ENCODE peak calls at places on chromosomes 13 and 19, in five cellular contexts. One of them, this sample, is unnamed.

GRCh38 chr13:64428196-64428595 is 2801.9 kb downstream of the PCDH9 start:
- DNase-seq in NB4: no peak
- DNase-seq in IMR-90: peak; percentile 76
- DNase-seq in heart left ventricle: no peak
- DNase-seq in sigmoid colon: no peak
- DNase-seq in this sample: no peak

GRCh38 chr13:53631511-53631910 is 602.9 kb downstream of the OLFM4 start:
- DNase-seq in heart left ventricle: no peak
- DNase-seq in sigmoid colon: no peak
- DNase-seq in IMR-90: no peak
- DNase-seq in NB4: no peak
- DNase-seq in this sample: no peak

GRCh38 chr19:50669319-50670101 is 20.3 kb downstream of the C19orf81 start:
- DNase-seq in IMR-90: peak; percentile 15
- DNase-seq in NB4: peak; percentile 51
- DNase-seq in sigmoid colon: no peak
- DNase-seq in heart left ventricle: no peak
- DNase-seq in this sample: peak; percentile 73

GRCh38 chr19:33075519-33075918 is 5.5 kb upstream of the GPATCH1 start:
- DNase-seq in sigmoid colon: no peak
- DNase-seq in heart left ventricle: no peak
- DNase-seq in NB4: no peak
- DNase-seq in IMR-90: no peak
- DNase-seq in this sample: no peak

GRCh38 chr13:46516624-46517318 is 36.2 kb upstream of the LRCH1 start:
- DNase-seq in IMR-90: no peak
- DNase-seq in sigmoid colon: no peak
- DNase-seq in heart left ventricle: no peak
- DNase-seq in NB4: no peak
- DNase-seq in this sample: no peak

GRCh38 chr19:4181053-4181508 is 1.3 kb downstream of the SIRT6 start:
- DNase-seq in IMR-90: no peak
- DNase-seq in heart left ventricle: no peak
- DNase-seq in NB4: no peak
- DNase-seq in sigmoid colon: no peak
- DNase-seq in this sample: peak; percentile 85

GRCh38 chr19:14476663-14477401 is 1.7 kb upstream of the PTGER1 start:
- DNase-seq in IMR-90: peak; percentile 88
- DNase-seq in sigmoid colon: peak; percentile 84
- DNase-seq in heart left ventricle: peak; percentile 51
- DNase-seq in NB4: peak; percentile 77
- DNase-seq in this sample: peak; percentile 77

GRCh38 chr13:45196622-45197021 is 4.2 kb downstream of the KCTD4 start:
- DNase-seq in NB4: no peak
- DNase-seq in sigmoid colon: no peak
- DNase-seq in IMR-90: peak; percentile 80
- DNase-seq in heart left ventricle: no peak
- DNase-seq in this sample: no peak

GRCh38 chr13:51475727-51476521 is 23.1 kb upstream of the INTS6 start:
- DNase-seq in sigmoid colon: no peak
- DNase-seq in heart left ventricle: no peak
- DNase-seq in NB4: no peak
- DNase-seq in IMR-90: peak; percentile 74
- DNase-seq in this sample: no peak

GRCh38 chr13:43664700-43665191 is 122.0 kb downstream of the ENOX1 start:
- DNase-seq in heart left ventricle: peak; percentile 30
- DNase-seq in NB4: no peak
- DNase-seq in sigmoid colon: peak; percentile 66
- DNase-seq in IMR-90: peak; percentile 74
- DNase-seq in this sample: peak; percentile 2

GRCh38 chr19:17394891-17395415 is 957 bp upstream of the CCDC194 start:
- DNase-seq in NB4: peak; percentile 84
- DNase-seq in heart left ventricle: peak; percentile 71
- DNase-seq in IMR-90: peak; percentile 53
- DNase-seq in sigmoid colon: no peak
- DNase-seq in this sample: peak; percentile 70

GRCh38 chr19:4656102-4656501 is 14.0 kb downstream of the MYDGF start:
- DNase-seq in sigmoid colon: no peak
- DNase-seq in heart left ventricle: no peak
- DNase-seq in NB4: no peak
- DNase-seq in IMR-90: no peak
- DNase-seq in this sample: no peak

GRCh38 chr13:49376121-49376520 is 67.7 kb downstream of the CAB39L start:
- DNase-seq in IMR-90: no peak
- DNase-seq in sigmoid colon: no peak
- DNase-seq in heart left ventricle: no peak
- DNase-seq in NB4: no peak
- DNase-seq in this sample: no peak

GRCh38 chr13:57630661-57631606 is 610 bp upstream of the PCDH17 start:
- DNase-seq in NB4: no peak
- DNase-seq in heart left ventricle: no peak
- DNase-seq in sigmoid colon: no peak
- DNase-seq in IMR-90: no peak
- DNase-seq in this sample: no peak

GRCh38 chr19:15402411-15403150 is 16.2 kb downstream of the AKAP8L start:
- DNase-seq in sigmoid colon: peak; percentile 68
- DNase-seq in heart left ventricle: peak; percentile 78
- DNase-seq in IMR-90: no peak
- DNase-seq in NB4: no peak
- DNase-seq in this sample: peak; percentile 88

GRCh38 chr13:102089177-102089576 is 312.7 kb downstream of the FGF14 start:
- DNase-seq in IMR-90: no peak
- DNase-seq in NB4: no peak
- DNase-seq in sigmoid colon: no peak
- DNase-seq in heart left ventricle: no peak
- DNase-seq in this sample: no peak

GRCh38 chr13:75175575-75175974 is 306.4 kb downstream of the TBC1D4 start:
- DNase-seq in sigmoid colon: no peak
- DNase-seq in heart left ventricle: no peak
- DNase-seq in IMR-90: peak; percentile 20
- DNase-seq in NB4: no peak
- DNase-seq in this sample: no peak

GRCh38 chr13:48123827-48124226 is 28.9 kb upstream of the MED4 start:
- DNase-seq in NB4: no peak
- DNase-seq in heart left ventricle: no peak
- DNase-seq in sigmoid colon: no peak
- DNase-seq in IMR-90: no peak
- DNase-seq in this sample: no peak

GRCh38 chr13:107291875-107292274 is 723.9 kb upstream of the ARGLU1 start:
- DNase-seq in IMR-90: no peak
- DNase-seq in heart left ventricle: no peak
- DNase-seq in NB4: no peak
- DNase-seq in sigmoid colon: no peak
- DNase-seq in this sample: no peak

GRCh38 chr13:78192721-78193120 is 274.1 kb upstream of the EDNRB start:
- DNase-seq in heart left ventricle: no peak
- DNase-seq in sigmoid colon: no peak
- DNase-seq in IMR-90: peak; percentile 79
- DNase-seq in NB4: no peak
- DNase-seq in this sample: no peak

GRCh38 chr13:46519177-46519576 is 33.8 kb upstream of the LRCH1 start:
- DNase-seq in IMR-90: no peak
- DNase-seq in NB4: no peak
- DNase-seq in sigmoid colon: no peak
- DNase-seq in heart left ventricle: no peak
- DNase-seq in this sample: no peak

GRCh38 chr19:28196961-28197360 is 1016.0 kb downstream of the UQCRFS1 start:
- DNase-seq in IMR-90: no peak
- DNase-seq in NB4: no peak
- DNase-seq in sigmoid colon: no peak
- DNase-seq in heart left ventricle: no peak
- DNase-seq in this sample: no peak

GRCh38 chr13:63433546-63434150 is 2018.0 kb upstream of the PCDH20 start:
- DNase-seq in IMR-90: peak; percentile 87
- DNase-seq in sigmoid colon: no peak
- DNase-seq in NB4: no peak
- DNase-seq in heart left ventricle: no peak
- DNase-seq in this sample: no peak

GRCh38 chr19:37594982-37595382 is 306 bp downstream of the ZNF540 start:
- DNase-seq in IMR-90: peak; percentile 58
- DNase-seq in heart left ventricle: peak; percentile 76
- DNase-seq in NB4: peak; percentile 44
- DNase-seq in sigmoid colon: peak; percentile 88
- DNase-seq in this sample: peak; percentile 73

GRCh38 chr19:1434040-1434366 is 4.2 kb upstream of the RPS15 start:
- DNase-seq in sigmoid colon: no peak
- DNase-seq in heart left ventricle: no peak
- DNase-seq in NB4: no peak
- DNase-seq in IMR-90: no peak
- DNase-seq in this sample: no peak

DNA sequence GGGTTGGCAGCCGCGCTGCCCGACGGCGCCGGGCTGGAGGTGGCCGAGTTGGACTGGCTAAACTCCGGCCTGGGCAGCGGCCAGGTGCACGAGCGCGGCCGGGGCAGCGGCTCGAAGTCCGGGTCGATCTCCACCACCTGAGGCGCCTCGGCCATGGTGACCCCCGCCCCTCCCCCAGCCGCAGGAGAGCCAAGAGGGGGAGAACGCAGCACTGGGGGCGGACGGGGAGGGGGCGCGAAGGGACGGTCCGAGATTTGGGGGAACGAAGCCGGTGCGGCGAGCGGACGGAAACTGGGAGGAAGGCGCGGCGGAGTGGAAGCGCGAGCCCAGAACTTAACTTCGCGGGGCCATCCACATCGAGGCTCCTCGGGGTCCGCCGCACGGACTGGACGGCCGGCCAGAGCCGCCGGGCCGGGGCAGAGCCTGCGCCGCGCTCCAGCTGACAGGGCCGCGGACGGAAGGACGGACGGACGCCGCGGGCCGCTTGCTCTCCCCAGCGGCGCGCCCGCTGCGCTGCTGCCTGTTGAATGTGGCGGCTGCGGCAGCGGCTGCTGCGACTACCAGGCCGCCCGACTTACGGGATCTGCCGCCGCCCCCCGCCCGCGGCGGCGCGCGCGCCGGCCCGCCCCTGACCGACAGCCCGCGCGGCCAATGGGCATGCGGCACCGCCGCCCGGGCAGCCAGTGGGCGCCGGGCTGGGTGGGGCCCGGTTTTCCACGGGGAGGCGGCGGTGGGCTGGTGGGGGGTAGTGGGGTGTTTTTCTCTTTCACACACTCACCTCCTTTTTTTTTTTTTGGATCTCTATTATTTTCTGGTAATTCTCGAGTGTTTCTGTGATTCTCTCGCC is at the start of gene FOXO1:
- DNase-seq in IMR-90: peak; percentile 74
- DNase-seq in NB4: peak; percentile 92
- DNase-seq in sigmoid colon: peak; percentile 94
- DNase-seq in heart left ventricle: peak; percentile 93
- DNase-seq in this sample: peak; percentile 83
- TF ChIP-seq POLR2A in IMR-90: no peak
- TF ChIP-seq POLR2A in NB4: peak; percentile 61
- TF ChIP-seq POLR2A in sigmoid colon: peak; percentile 14
- TF ChIP-seq POLR2A in heart left ventricle: peak; percentile 72
- TF ChIP-seq POLR2A in this sample: peak; percentile 45

GRCh38 chr19:38928406-38929001 is 2.1 kb downstream of the SARS2 start:
- DNase-seq in IMR-90: no peak
- DNase-seq in NB4: no peak
- DNase-seq in sigmoid colon: no peak
- DNase-seq in heart left ventricle: no peak
- DNase-seq in this sample: no peak

GRCh38 chr19:38929929-38930775 is at the start of gene SARS2:
- DNase-seq in heart left ventricle: peak; percentile 94
- DNase-seq in sigmoid colon: peak; percentile 96
- DNase-seq in NB4: peak; percentile 90
- DNase-seq in IMR-90: peak; percentile 92
- DNase-seq in this sample: peak; percentile 97

GRCh38 chr19:38932425-38933179 is 1.9 kb downstream of the MRPS12 start:
- DNase-seq in sigmoid colon: no peak
- DNase-seq in IMR-90: peak; percentile 44
- DNase-seq in heart left ventricle: no peak
- DNase-seq in NB4: peak; percentile 45
- DNase-seq in this sample: peak; percentile 78

GRCh38 chr19:38933544-38933943 is 2.8 kb downstream of the MRPS12 start:
- DNase-seq in NB4: no peak
- DNase-seq in IMR-90: no peak
- DNase-seq in heart left ventricle: no peak
- DNase-seq in sigmoid colon: no peak
- DNase-seq in this sample: no peak

GRCh38 chr19:38930776-38931761 is at the start of gene MRPS12:
- DNase-seq in NB4: peak; percentile 97
- DNase-seq in sigmoid colon: peak; percentile 99
- DNase-seq in heart left ventricle: peak; percentile 99
- DNase-seq in IMR-90: peak; percentile 99
- DNase-seq in this sample: peak; percentile 100
- TF ChIP-seq POLR2A in NB4: peak; percentile 81
- TF ChIP-seq POLR2A in sigmoid colon: peak; percentile 43
- TF ChIP-seq POLR2A in heart left ventricle: no peak
- TF ChIP-seq POLR2A in IMR-90: peak; percentile 38
- TF ChIP-seq POLR2A in this sample: peak; percentile 87

GRCh38 chr13:105105471-105105870 is 1430.0 kb downstream of the EFNB2 start:
- DNase-seq in IMR-90: no peak
- DNase-seq in sigmoid colon: no peak
- DNase-seq in heart left ventricle: no peak
- DNase-seq in NB4: no peak
- DNase-seq in this sample: no peak
- TF ChIP-seq POLR2A in IMR-90: no peak
- TF ChIP-seq POLR2A in sigmoid colon: no peak
- TF ChIP-seq POLR2A in heart left ventricle: no peak
- TF ChIP-seq POLR2A in NB4: no peak
- TF ChIP-seq POLR2A in this sample: no peak

DNA sequence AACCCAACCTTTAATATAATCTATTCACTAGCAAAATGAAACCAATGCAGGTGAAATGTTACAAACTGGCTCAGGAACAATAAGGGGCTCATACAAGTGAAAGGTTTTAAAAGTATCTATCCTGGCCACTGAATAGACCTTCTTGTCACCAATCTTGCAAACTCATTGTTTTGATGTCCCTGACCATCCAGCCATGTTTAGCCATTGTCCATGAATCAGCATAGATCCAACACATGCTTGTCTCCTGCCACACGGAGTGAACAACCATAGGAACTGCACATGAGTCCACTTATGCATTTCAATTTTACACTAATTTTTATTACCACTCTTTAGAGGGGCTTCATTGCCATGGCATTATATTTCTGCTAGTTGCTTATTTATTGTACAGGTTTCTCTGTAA is 331.4 kb downstream of the GPC5 start:
- DNase-seq in sigmoid colon: no peak
- DNase-seq in heart left ventricle: no peak
- DNase-seq in IMR-90: no peak
- DNase-seq in NB4: no peak
- DNase-seq in this sample: no peak
- TF ChIP-seq POLR2A in sigmoid colon: no peak
- TF ChIP-seq POLR2A in heart left ventricle: no peak
- TF ChIP-seq POLR2A in IMR-90: no peak
- TF ChIP-seq POLR2A in NB4: no peak
- TF ChIP-seq POLR2A in this sample: no peak